ENCODE peak calls at places on chromosomes 5 and 9, in six cellular contexts. C is Peyer's patch, Y is brain microvascular endothelial cell, E is body of pancreas, I is cardiac muscle cell, D is gastrocnemius medialis. R is an unnamed sample.

GRCh38 chr5:83764101-83764500 is 43.4 kb upstream of the HAPLN1 start:
- DNase-seq in C (no peak), Y (no peak), E (no peak), I (peak; percentile 16), D (no peak), R (no peak)

GRCh38 chr5:139707445-139708003 is 59.4 kb downstream of the CXXC5 start:
- DNase-seq in C (no peak), Y (no peak), E (no peak), I (no peak), D (no peak), R (no peak)

GRCh38 chr9:88174324-88174723 is 36.0 kb upstream of the SPATA31C2 start:
- DNase-seq in C (no peak), Y (no peak), E (no peak), I (no peak), D (no peak), R (no peak)

GRCh38 chr5:36744041-36744677 is 132.4 kb upstream of the NIPBL start:
- DNase-seq in C (no peak), Y (peak; percentile 4), E (no peak), I (no peak), D (no peak), R (no peak)

GRCh38 chr5:110398951-110399350 is 327.5 kb downstream of the TMEM232 start:
- DNase-seq in C (no peak), Y (no peak), E (no peak), I (no peak), D (no peak), R (no peak)

GRCh38 chr5:176371621-176372539 is 6.6 kb downstream of the ARL10 start:
- DNase-seq in C (no peak), Y (no peak), E (no peak), I (no peak), D (peak; percentile 94), R (no peak)

GRCh38 chr5:83492331-83492730 is 20.8 kb downstream of the VCAN start:
- DNase-seq in C (no peak), Y (no peak), E (no peak), I (no peak), D (no peak), R (no peak)

GRCh38 chr9:70479880-70480291 is 65.4 kb upstream of the KLF9 start:
- DNase-seq in C (peak; percentile 54), Y (peak; percentile 64), E (peak; percentile 57), I (peak; percentile 87), D (peak; percentile 78), R (peak; percentile 50)

GRCh38 chr9:18791074-18791473 is 241.9 kb downstream of the SAXO1 start:
- DNase-seq in C (no peak), Y (peak; percentile 44), E (no peak), I (peak; percentile 37), D (no peak), R (no peak)

GRCh38 chr5:395156-395920 is 47.6 kb upstream of the EXOC3 start:
- DNase-seq in C (no peak), Y (peak; percentile 71), E (no peak), I (peak; percentile 58), D (no peak), R (no peak)

GRCh38 chr9:36191290-36191645 is 547 bp downstream of the CLTA start:
- DNase-seq in C (no peak), Y (no peak), E (peak; percentile 37), I (peak; percentile 41), D (peak; percentile 30), R (peak; percentile 61)

GRCh38 chr5:150163035-150163434 is 3.5 kb upstream of the CDX1 start:
- DNase-seq in C (no peak), Y (no peak), E (no peak), I (no peak), D (no peak), R (no peak)

GRCh38 chr9:112029921-112030444 is 133.4 kb downstream of the UGCG start:
- DNase-seq in C (no peak), Y (no peak), E (no peak), I (no peak), D (no peak), R (no peak)

GRCh38 chr5:176612855-176613254 is 2.9 kb upstream of the GPRIN1 start:
- DNase-seq in C (no peak), Y (no peak), E (no peak), I (no peak), D (no peak), R (no peak)

GRCh38 chr9:36985061-36985768 is 48.9 kb downstream of the PAX5 start:
- DNase-seq in C (no peak), Y (no peak), E (no peak), I (no peak), D (no peak), R (no peak)

GRCh38 chr9:130295431-130295830 is 29.9 kb downstream of the HMCN2 start:
- DNase-seq in C (no peak), Y (no peak), E (no peak), I (no peak), D (no peak), R (peak; percentile 14)

GRCh38 chr9:129324808-129325491 is 146.9 kb upstream of the IER5L start:
- DNase-seq in C (no peak), Y (no peak), E (no peak), I (no peak), D (no peak), R (no peak)

GRCh38 chr9:7491641-7492040 is 307.9 kb downstream of the DMAC1 start:
- DNase-seq in C (no peak), Y (no peak), E (no peak), I (peak; percentile 14), D (no peak), R (no peak)

GRCh38 chr5:108001222-108001621 is 330.5 kb upstream of the EFNA5 start:
- DNase-seq in C (no peak), Y (no peak), E (no peak), I (no peak), D (no peak), R (no peak)

DNA sequence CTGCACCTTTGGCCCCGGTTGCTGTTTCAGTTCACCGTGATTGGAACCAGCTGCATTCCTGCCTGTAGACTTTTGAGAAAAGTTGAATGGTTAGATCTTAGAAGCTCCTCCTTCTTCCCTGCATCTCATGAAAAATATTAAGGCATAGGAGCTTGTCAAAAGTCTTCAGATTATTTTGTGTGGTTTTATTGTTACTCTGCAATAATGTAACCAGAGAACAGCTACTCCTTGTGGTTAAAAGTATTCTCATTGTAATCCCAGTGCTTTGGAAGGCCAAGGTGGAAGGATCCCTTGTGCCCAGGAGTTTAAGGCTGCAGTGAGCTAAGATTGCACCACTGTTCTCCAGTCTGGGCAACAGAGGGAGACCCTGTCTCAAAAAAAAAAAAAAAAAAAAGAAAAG is 3.3 kb upstream of the SLC2A8 start:
- DNase-seq in C (no peak), Y (no peak), E (no peak), I (peak; percentile 54), D (no peak), R (no peak)
- TF ChIP-seq CTCF in C (no peak), Y (peak; percentile 33), E (no peak), I (peak; percentile 42), D (no peak), R (no peak)

GRCh38 chr5:138226917-138227316 is 13.8 kb upstream of the CDC23 start:
- DNase-seq in C (no peak), Y (no peak), E (no peak), I (no peak), D (no peak), R (no peak)

GRCh38 chr5:138230981-138231589 is 18.0 kb upstream of the CDC23 start:
- DNase-seq in C (no peak), Y (peak; percentile 11), E (peak; percentile 33), I (peak; percentile 75), D (no peak), R (no peak)

GRCh38 chr5:138233280-138233679 is 20.2 kb upstream of the CDC23 start:
- DNase-seq in C (no peak), Y (no peak), E (no peak), I (no peak), D (no peak), R (no peak)

GRCh38 chr5:138229387-138229786 is 16.3 kb upstream of the CDC23 start:
- DNase-seq in C (no peak), Y (no peak), E (no peak), I (no peak), D (no peak), R (no peak)

DNA sequence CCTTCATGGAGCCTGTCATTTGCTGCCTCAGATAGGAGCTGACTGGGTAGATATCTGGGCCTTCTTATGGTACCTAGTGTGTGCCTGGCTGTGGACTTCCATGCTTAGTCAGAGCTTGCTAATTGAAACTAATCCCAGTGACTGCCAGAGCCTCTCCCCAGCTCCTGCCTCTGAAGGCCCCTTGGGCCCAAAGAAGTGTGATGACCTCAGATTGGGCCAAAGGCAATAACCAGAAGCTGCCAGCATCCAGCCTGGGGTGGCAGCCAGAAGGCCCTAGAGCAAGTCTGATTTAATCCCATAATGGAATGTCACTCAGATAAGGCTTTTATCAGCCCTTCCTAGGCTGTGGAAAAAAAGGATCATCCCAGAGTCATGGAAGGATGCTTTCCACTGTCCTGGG is 17.1 kb upstream of the CDC23 start:
- DNase-seq in C (no peak), Y (no peak), E (no peak), I (peak; percentile 55), D (no peak), R (no peak)
- H3K27ac ChIP-seq in C (no peak overlapping the region), Y (no peak overlapping the region), E (peak overlapping the region; percentile 44), I (no peak overlapping the region), D (no peak overlapping the region), R (no peak overlapping the region)

GRCh38 chr9:16848189-16848588 is 22.3 kb downstream of the BNC2 start:
- DNase-seq in C (no peak), Y (no peak), E (no peak), I (no peak), D (no peak), R (no peak)

GRCh38 chr9:16846986-16847385 is 23.5 kb downstream of the BNC2 start:
- DNase-seq in C (no peak), Y (no peak), E (no peak), I (no peak), D (no peak), R (no peak)
- H3K4me3 ChIP-seq in C (no peak overlapping the region), Y (no peak overlapping the region), E (no peak overlapping the region), I (no peak overlapping the region), D (no peak overlapping the region), R (no peak overlapping the region)

GRCh38 chr5:180291943-180292831 is at the start of gene MAPK9:
- DNase-seq in C (peak; percentile 92), Y (peak; percentile 18), E (peak; percentile 84), I (peak; percentile 82), D (peak; percentile 76), R (peak; percentile 89)
- TF ChIP-seq CTCF in C (peak; percentile 4), Y (no peak), E (no peak), I (no peak), D (no peak), R (no peak)

DNA sequence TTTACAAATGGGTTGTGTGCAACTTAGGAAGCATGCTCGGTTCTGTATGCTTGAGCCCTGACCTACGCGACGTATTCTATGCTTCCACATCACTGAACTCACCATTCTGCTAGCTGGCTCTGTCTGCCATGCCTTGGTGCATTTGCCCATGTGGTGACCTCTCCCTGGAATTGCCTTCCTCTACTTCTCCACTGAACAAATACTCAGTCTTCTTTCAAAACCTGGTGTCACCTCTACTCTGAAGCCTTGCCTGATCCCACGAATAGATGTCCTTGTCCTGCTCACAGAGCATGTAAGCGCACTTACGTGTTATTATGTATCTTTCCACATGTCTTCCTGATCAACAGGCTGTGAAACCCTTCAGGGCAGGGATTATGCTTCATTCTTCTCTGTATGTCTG is 194.3 kb downstream of the ERCC6L2 start:
- DNase-seq in C (no peak), Y (no peak), E (no peak), I (no peak), D (no peak), R (no peak)
- H3K27ac ChIP-seq in C (no peak overlapping the region), Y (no peak overlapping the region), E (no peak overlapping the region), I (no peak overlapping the region), D (no peak overlapping the region), R (no peak overlapping the region)

GRCh38 chr5:67315082-67315801 is 118.6 kb upstream of the CD180 start:
- DNase-seq in C (no peak), Y (peak; percentile 53), E (no peak), I (peak; percentile 66), D (no peak), R (no peak)
- H3K4me3 ChIP-seq in C (no peak overlapping the region), Y (no peak overlapping the region), E (no peak overlapping the region), I (no peak overlapping the region), D (no peak overlapping the region), R (no peak overlapping the region)